ENCODE peak calls at places on chromosomes 1 and 21, in seven cellular contexts. S, C, P, J, O, U and X are unnamed samples.
A peak's percentile ranks its signal among the peaks of the same experiment; 100 is the strongest.

GRCh38 chr1:228989676-228989991 is 254.4 kb downstream of the RHOU start:
- DNase-seq in P (no peak), J (no peak), S (no peak), O (no peak), C (no peak), U (no peak), X (no peak)

GRCh38 chr21:15018382-15018781 is 46.4 kb downstream of the NRIP1 start:
- DNase-seq in O (no peak), U (no peak), P (no peak), J (no peak), C (no peak), S (no peak), X (no peak)

GRCh38 chr1:41501581-41501980 is 17.1 kb upstream of the EDN2 start:
- DNase-seq in S (no peak), P (no peak), O (no peak), U (no peak), C (no peak), J (no peak), X (no peak)

GRCh38 chr1:2530501-2531361 is 668 bp upstream of the HES5 start:
- DNase-seq in U (no peak), P (no peak), J (no peak), S (no peak), C (peak; percentile 68), O (peak; percentile 41), X (no peak)

GRCh38 chr1:59278780-59279354 is 18.0 kb upstream of the FGGY start:
- DNase-seq in S (no peak), U (no peak), O (no peak), J (no peak), P (no peak), C (no peak), X (no peak)

GRCh38 chr1:155892801-155893200 is 18.3 kb downstream of the RIT1 start:
- DNase-seq in J (peak; percentile 45), P (no peak), C (no peak), O (peak; percentile 83), S (no peak), U (no peak), X (no peak)

GRCh38 chr1:17615959-17616358 is 76.5 kb downstream of the ARHGEF10L start:
- DNase-seq in C (no peak), S (no peak), U (no peak), J (no peak), O (no peak), P (no peak), X (no peak)

GRCh38 chr1:223326776-223327175 is 37.2 kb downstream of the SUSD4 start:
- DNase-seq in C (no peak), P (no peak), J (no peak), U (no peak), O (no peak), S (no peak), X (no peak)

GRCh38 chr1:39154553-39155361 is 49.7 kb upstream of the MACF1 start:
- DNase-seq in C (no peak), O (peak; percentile 83), J (no peak), U (no peak), S (peak; percentile 65), P (no peak), X (no peak)

GRCh38 chr1:174742805-174743653 is 256.7 kb upstream of the CACYBP start:
- DNase-seq in U (no peak), S (no peak), C (no peak), O (peak; percentile 10), P (no peak), J (no peak), X (no peak)

GRCh38 chr1:174874337-174875053 is 125.3 kb upstream of the CACYBP start:
- DNase-seq in J (no peak), S (no peak), P (no peak), C (no peak), U (no peak), O (no peak), X (no peak)

GRCh38 chr1:39852876-39853275 is 30.4 kb downstream of the TRIT1 start:
- DNase-seq in C (no peak), J (no peak), O (no peak), U (no peak), P (no peak), S (no peak), X (no peak)

GRCh38 chr1:78165816-78166215 is 120.0 kb downstream of the GIPC2 start:
- DNase-seq in O (no peak), J (no peak), U (no peak), P (no peak), C (no peak), S (no peak), X (no peak)

GRCh38 chr1:11051781-11052510 is 4.9 kb upstream of the MASP2 start:
- DNase-seq in P (no peak), U (no peak), S (no peak), C (no peak), O (peak; percentile 22), J (no peak), X (no peak)

GRCh38 chr1:228001738-228002535 is 4.9 kb upstream of the WNT3A start:
- DNase-seq in J (no peak), S (no peak), O (no peak), P (no peak), U (no peak), C (peak; percentile 22), X (no peak)

GRCh38 chr1:27359822-27360158 is 7.0 kb downstream of the MAP3K6 start:
- DNase-seq in O (no peak), U (no peak), C (no peak), J (no peak), S (no peak), P (no peak), X (no peak)

GRCh38 chr1:27358928-27359313 is 7.8 kb downstream of the MAP3K6 start:
- DNase-seq in U (no peak), J (no peak), C (no peak), O (no peak), P (no peak), S (no peak), X (no peak)

GRCh38 chr1:27360159-27361043 is 6.4 kb downstream of the MAP3K6 start:
- DNase-seq in S (no peak), U (no peak), O (no peak), P (peak; percentile 36), J (no peak), C (no peak), X (no peak)

GRCh38 chr1:27361553-27361952 is 5.2 kb downstream of the MAP3K6 start:
- DNase-seq in J (no peak), U (no peak), S (no peak), C (no peak), P (no peak), O (no peak), X (no peak)

DNA sequence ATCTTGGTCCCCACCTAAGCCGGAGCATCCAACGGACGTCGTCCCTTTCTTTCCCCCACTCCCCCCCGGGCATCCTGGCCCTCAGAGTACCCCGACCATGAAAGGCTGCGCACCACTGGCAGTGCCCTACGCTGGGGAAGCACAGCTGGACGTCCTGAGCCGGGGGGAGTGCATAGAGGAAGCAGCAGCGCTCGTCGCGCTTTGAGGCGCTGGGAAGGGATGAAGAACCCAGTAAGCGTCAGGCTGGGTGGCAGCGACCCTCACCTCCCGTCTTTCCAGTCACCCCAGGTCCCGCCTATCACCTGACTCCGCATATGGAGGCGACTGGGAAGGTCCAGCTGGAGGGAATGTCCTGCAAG is 5.7 kb downstream of the MAP3K6 start:
- DNase-seq in C (no peak), S (no peak), J (no peak), U (no peak), P (no peak), O (no peak), X (no peak)
- H3K4me1 ChIP-seq in C (peaks cover 13% of the 10 kb centered on the region), S (peaks cover 12% of the 10 kb centered on the region), J (peaks cover 7% of the 10 kb centered on the region), U (peaks cover 13% of the 10 kb centered on the region), P (peaks cover 51% of the 10 kb centered on the region), O (peaks cover 7% of the 10 kb centered on the region), X (peaks cover 25% of the 10 kb centered on the region)

GRCh38 chr21:33229776-33230517 is at the start of gene IFNAR2:
- DNase-seq in O (peak; percentile 83), S (peak; percentile 81), U (no peak), C (no peak), J (no peak), P (peak; percentile 66), X (peak; percentile 23)

GRCh38 chr21:33230518-33231324 is 983 bp downstream of the IFNAR2 start:
- DNase-seq in J (no peak), C (no peak), S (peak; percentile 44), P (peak; percentile 50), U (no peak), O (peak; percentile 84), X (no peak)

GRCh38 chr21:33231526-33231925 is 1.8 kb downstream of the IFNAR2 start:
- DNase-seq in O (no peak), J (no peak), P (peak; percentile 67), S (no peak), U (no peak), C (no peak), X (no peak)

GRCh38 chr21:33234618-33235520 is 5.1 kb downstream of the IFNAR2 start:
- DNase-seq in U (no peak), C (no peak), P (no peak), S (no peak), O (no peak), J (no peak), X (no peak)

GRCh38 chr21:33232640-33233039 is 2.9 kb downstream of the IFNAR2 start:
- DNase-seq in S (no peak), P (no peak), U (no peak), J (no peak), C (no peak), O (no peak), X (no peak)
- H3K4me1 ChIP-seq in S (peaks cover 5% of the 10 kb centered on the region), P (peaks cover 68% of the 10 kb centered on the region), U (peaks cover 12% of the 10 kb centered on the region), J (peaks cover 4% of the 10 kb centered on the region), C (peaks cover 6% of the 10 kb centered on the region), O (peaks cover 5% of the 10 kb centered on the region), X (peaks cover 36% of the 10 kb centered on the region)

GRCh38 chr1:205285391-205286101 is 36.0 kb downstream of the NUAK2 start:
- DNase-seq in U (no peak), S (peak; percentile 38), J (no peak), O (peak; percentile 45), P (peak; percentile 88), C (no peak), X (no peak)

GRCh38 chr1:205287076-205287475 is 34.5 kb downstream of the NUAK2 start:
- DNase-seq in J (no peak), S (no peak), U (no peak), P (no peak), C (no peak), O (peak; percentile 28), X (no peak)

GRCh38 chr1:205286335-205286950 is 35.1 kb downstream of the NUAK2 start:
- DNase-seq in P (peak; percentile 87), U (no peak), J (no peak), O (no peak), S (no peak), C (no peak), X (no peak)

GRCh38 chr1:205284420-205285144 is 37.0 kb downstream of the NUAK2 start:
- DNase-seq in C (peak; percentile 78), S (peak; percentile 91), J (no peak), P (peak; percentile 95), U (peak; percentile 99), O (peak; percentile 99), X (peak; percentile 47)

DNA sequence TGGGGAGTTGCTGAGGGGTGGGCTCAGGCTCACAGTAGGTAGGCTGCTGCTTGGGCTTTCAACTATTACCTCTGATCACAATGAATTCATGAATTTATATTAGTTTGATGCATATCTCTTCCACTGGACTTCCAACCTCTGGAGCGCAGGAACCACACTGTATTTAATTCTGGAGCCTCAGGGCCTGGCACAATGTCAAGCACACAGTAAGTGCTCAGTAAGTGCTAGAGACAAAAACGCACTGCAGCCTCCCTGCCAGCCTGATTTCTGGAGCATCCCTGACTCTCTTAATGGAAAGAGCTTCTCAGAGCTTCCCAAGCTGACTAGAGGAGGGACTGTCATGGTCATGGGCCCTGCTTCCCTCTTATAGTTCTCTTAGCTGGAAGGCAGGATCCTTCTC is 33.8 kb downstream of the NUAK2 start:
- DNase-seq in S (no peak), U (no peak), J (no peak), C (no peak), O (no peak), P (no peak), X (no peak)
- H3K4me1 ChIP-seq in S (no peaks in the 10 kb centered on the region), U (peaks cover 54% of the 10 kb centered on the region), J (peaks cover 27% of the 10 kb centered on the region), C (peaks cover 15% of the 10 kb centered on the region), O (peaks cover 49% of the 10 kb centered on the region), P (peaks cover 78% of the 10 kb centered on the region), X (peaks cover 6% of the 10 kb centered on the region)

GRCh38 chr1:12072741-12073140 is 9.6 kb downstream of the TNFRSF8 start:
- DNase-seq in S (no peak), U (no peak), P (no peak), O (no peak), C (no peak), J (no peak), X (no peak)
- H3K4me1 ChIP-seq in S (no peaks in the 10 kb centered on the region), U (no peaks in the 10 kb centered on the region), P (peaks cover 28% of the 10 kb centered on the region), O (peaks cover 22% of the 10 kb centered on the region), C (no peaks in the 10 kb centered on the region), J (peaks cover 10% of the 10 kb centered on the region), X (no peaks in the 10 kb centered on the region)